ENCODE peak calls at places on chromosome 21, in six cellular contexts. V is mucosa of descending colon, H is cardiac fibroblast, Q is cardiac muscle cell, T is foreskin fibroblast, E is tibial nerve. O is an unnamed sample.

GRCh38 chr21:45990741-45991605 is 9.4 kb downstream of the COL6A1 start:
- DNase-seq in V (peak), H (no peak), Q (no peak), T (peak), E (peak), O (no peak)

GRCh38 chr21:46598563-46599250 is 6.2 kb downstream of the S100B start:
- DNase-seq in V (no peak), H (no peak), Q (no peak), T (no peak), E (no peak), O (no peak)

GRCh38 chr21:16304700-16305099 is 574.9 kb downstream of the USP25 start:
- DNase-seq in V (no peak), H (no peak), Q (no peak), T (no peak), E (no peak), O (peak)

GRCh38 chr21:45226540-45227326 is 61.0 kb downstream of the POFUT2 start:
- DNase-seq in V (no peak), H (no peak), Q (no peak), T (no peak), E (no peak), O (no peak)

GRCh38 chr21:41168391-41169257 is 664 bp downstream of the BACE2 start:
- DNase-seq in V (peak), H (peak), Q (peak), T (peak), E (peak), O (peak)

GRCh38 chr21:45985471-45986315 is 4.1 kb downstream of the COL6A1 start:
- DNase-seq in V (peak), H (no peak), Q (no peak), T (no peak), E (no peak), O (no peak)

GRCh38 chr21:17829472-17829871 is 10.3 kb upstream of the C21orf91 start:
- DNase-seq in V (no peak), H (no peak), Q (peak), T (peak), E (no peak), O (peak)

GRCh38 chr21:42102063-42102462 is 30.9 kb downstream of the UMODL1 start:
- DNase-seq in V (no peak), H (no peak), Q (no peak), T (no peak), E (no peak), O (no peak)

GRCh38 chr21:44658913-44659595 is 1.3 kb downstream of the KRTAP12-3 start:
- DNase-seq in V (no peak), H (no peak), Q (no peak), T (no peak), E (no peak), O (no peak)

GRCh38 chr21:14836950-14837349 is 227.8 kb downstream of the NRIP1 start:
- DNase-seq in V (no peak), H (no peak), Q (peak), T (no peak), E (no peak), O (peak)

GRCh38 chr21:33418686-33419085 is 15.5 kb downstream of the IFNGR2 start:
- DNase-seq in V (no peak), H (peak), Q (peak), T (peak), E (peak), O (peak)

DNA sequence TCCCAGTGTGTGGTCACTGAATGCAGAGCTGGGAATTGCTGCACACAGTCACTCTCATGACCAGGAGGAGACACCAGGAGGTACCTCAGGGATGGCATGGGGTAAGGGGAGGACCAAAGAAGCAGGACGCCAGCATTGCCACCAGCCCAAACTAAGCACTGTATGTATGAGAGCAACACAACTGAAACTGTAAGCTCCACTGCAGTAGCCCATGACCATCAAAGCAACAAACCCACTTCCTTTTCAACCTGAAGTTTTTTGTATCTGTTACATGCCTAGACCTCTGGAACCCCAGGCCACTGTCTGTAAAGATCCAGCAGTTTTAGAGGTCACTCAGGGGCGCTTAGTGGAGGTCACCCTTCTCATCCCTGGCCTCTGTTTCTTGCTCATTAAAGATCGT is 164.3 kb downstream of the SETD4 start:
- DNase-seq in V (no peak), H (no peak), Q (no peak), T (no peak), E (no peak), O (no peak)
- H3K4me3 ChIP-seq in V (no peak), H (no peak), Q (no peak), T (no peak), E (no peak), O (no peak)

GRCh38 chr21:34839070-34839820 is 170.5 kb downstream of the CLIC6 start:
- DNase-seq in V (no peak), H (no peak), Q (no peak), T (peak), E (no peak), O (no peak)
- H3K4me3 ChIP-seq in V (no peak), H (no peak), Q (no peak), T (no peak), E (no peak), O (no peak)

GRCh38 chr21:34881421-34881820 is 167.7 kb downstream of the RUNX1 start:
- DNase-seq in V (no peak), H (peak), Q (peak), T (peak), E (no peak), O (peak)
- H3K4me3 ChIP-seq in V (no peak), H (no peak), Q (no peak), T (peak), E (peak), O (peak)

DNA sequence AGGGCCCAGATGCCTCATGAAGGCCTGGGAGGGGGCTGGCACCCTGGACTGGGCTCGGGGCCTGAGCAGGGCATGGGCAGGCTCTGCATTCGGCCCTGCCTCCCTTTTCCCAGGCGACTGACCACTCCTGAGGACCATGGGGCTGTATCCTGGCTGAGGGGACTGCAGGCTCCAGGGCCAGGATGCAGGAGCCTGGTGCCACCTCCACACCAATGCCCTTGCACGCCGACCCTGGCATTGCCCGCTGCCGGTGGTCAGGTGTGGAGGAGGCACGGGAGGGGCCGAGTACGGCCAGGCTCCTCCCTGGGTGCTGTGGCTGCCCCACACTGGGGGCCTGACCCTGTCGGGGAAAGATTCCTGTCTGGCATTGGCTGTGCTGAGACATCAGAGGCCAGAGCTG is 128.9 kb downstream of the SIK1 start:
- DNase-seq in V (no peak), H (no peak), Q (no peak), T (no peak), E (no peak), O (no peak)
- H3K4me3 ChIP-seq in V (no peak), H (no peak), Q (no peak), T (no peak), E (no peak), O (no peak)

DNA sequence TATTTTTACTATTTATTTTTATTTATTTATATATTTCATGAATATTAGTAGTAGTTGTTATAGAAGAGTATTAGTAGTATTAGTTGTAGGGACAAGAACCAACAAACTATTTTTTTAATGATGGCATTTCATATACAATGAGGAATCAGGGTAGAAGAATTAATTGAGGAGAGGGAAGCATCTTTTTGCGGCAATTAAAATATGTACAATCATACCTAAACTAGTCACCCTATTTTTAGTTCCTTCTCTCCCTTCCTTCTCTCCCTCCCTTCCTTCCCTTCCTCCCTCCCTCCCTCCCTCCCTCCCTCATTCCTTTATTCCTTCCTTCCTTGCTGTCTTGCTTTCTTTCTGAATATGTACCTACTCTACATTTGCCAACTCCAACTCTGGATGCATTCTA is 189.8 kb downstream of the GRIK1 start:
- DNase-seq in V (no peak), H (no peak), Q (no peak), T (no peak), E (no peak), O (no peak)
- H3K4me3 ChIP-seq in V (no peak), H (no peak), Q (no peak), T (no peak), E (no peak), O (no peak)

GRCh38 chr21:32382108-32382601 is 10.7 kb downstream of the URB1 start:
- DNase-seq in V (no peak), H (peak), Q (no peak), T (peak), E (no peak), O (peak)

GRCh38 chr21:32380940-32381339 is 11.9 kb downstream of the URB1 start:
- DNase-seq in V (no peak), H (no peak), Q (no peak), T (no peak), E (no peak), O (no peak)

GRCh38 chr21:32381571-32381970 is 11.2 kb downstream of the URB1 start:
- DNase-seq in V (no peak), H (no peak), Q (no peak), T (no peak), E (no peak), O (peak)

GRCh38 chr21:32386195-32386870 is 6.5 kb downstream of the URB1 start:
- DNase-seq in V (no peak), H (peak), Q (no peak), T (peak), E (no peak), O (no peak)

GRCh38 chr21:32383812-32384211 is 9.0 kb downstream of the URB1 start:
- DNase-seq in V (no peak), H (no peak), Q (no peak), T (no peak), E (no peak), O (no peak)
- H3K4me3 ChIP-seq in V (no peak), H (no peak), Q (no peak), T (no peak), E (no peak), O (no peak)

GRCh38 chr21:39175154-39175553 is 8.1 kb downstream of the PSMG1 start:
- DNase-seq in V (no peak), H (peak), Q (peak), T (peak), E (no peak), O (peak)
- H3K4me3 ChIP-seq in V (no peak), H (no peak), Q (no peak), T (no peak), E (no peak), O (no peak)

GRCh38 chr21:35849131-35849530 is 211.2 kb downstream of the SETD4 start:
- DNase-seq in V (no peak), H (peak), Q (peak), T (no peak), E (no peak), O (peak)

GRCh38 chr21:35852820-35853219 is 207.5 kb downstream of the SETD4 start:
- DNase-seq in V (no peak), H (no peak), Q (no peak), T (no peak), E (no peak), O (peak)

GRCh38 chr21:35850029-35850428 is 210.3 kb downstream of the SETD4 start:
- DNase-seq in V (no peak), H (peak), Q (peak), T (peak), E (no peak), O (peak)

GRCh38 chr21:35853321-35853922 is 206.9 kb downstream of the SETD4 start:
- DNase-seq in V (no peak), H (no peak), Q (no peak), T (no peak), E (no peak), O (no peak)

DNA sequence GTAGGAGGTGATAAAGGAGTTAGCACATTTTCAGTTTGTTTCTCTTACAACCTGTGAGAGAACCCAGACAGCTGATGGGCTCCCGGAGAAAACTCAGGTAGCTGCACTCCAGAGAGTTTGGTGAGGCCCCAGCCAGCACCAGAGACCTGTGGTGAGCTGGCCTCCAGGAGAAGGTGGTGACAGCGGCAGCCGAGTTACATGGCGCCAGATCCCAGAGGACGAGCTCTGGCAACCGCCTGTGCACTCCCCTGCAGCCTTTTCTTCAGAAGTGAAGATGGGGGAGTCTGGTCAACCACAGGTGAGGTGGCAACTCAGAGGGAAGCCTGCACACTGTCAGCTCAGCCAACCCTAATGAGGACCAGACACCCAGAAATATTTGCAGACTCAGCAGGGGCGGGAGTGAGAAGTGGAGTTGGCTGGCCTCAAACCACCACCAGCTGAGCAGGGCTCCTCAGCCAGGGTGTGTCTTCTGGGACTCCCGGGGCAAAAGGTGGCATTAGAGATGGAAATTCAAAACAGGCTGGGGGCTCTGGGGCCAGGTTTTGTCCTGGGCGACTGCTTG is 209.7 kb downstream of the SETD4 start:
- DNase-seq in V (no peak), H (no peak), Q (peak), T (peak), E (no peak), O (no peak)
- H3K4me3 ChIP-seq in V (no peak), H (no peak), Q (no peak), T (peak), E (peak), O (no peak)